ENCODE peak calls at places on chromosomes 12 and 14, in four cellular contexts. K is posterior vena cava; G is mucosa of descending colon; V is activated gamma-delta T cell treated with anti-CD3 and anti-CD28 coated beads, Interleukin-2, amount 50 U/mL, for 16 hours. C is an unnamed sample.

GRCh38 chr14:91315844-91316267 is 71.4 kb upstream of the GPR68 start:
- DNase-seq in K (no peak), G (peak; percentile 58), V (peak; percentile 77), C (peak; percentile 91)

GRCh38 chr12:14395059-14395778 is 29.7 kb downstream of the ATF7IP start:
- DNase-seq in K (no peak), G (no peak), V (no peak), C (no peak)

GRCh38 chr14:100012478-100012925 is 52.7 kb upstream of the EVL start:
- DNase-seq in K (no peak), G (no peak), V (no peak), C (no peak)

GRCh38 chr14:89615421-89615820 is 198.4 kb upstream of the FOXN3 start:
- DNase-seq in K (no peak), G (no peak), V (no peak), C (no peak)

GRCh38 chr14:93103392-93104080 is 12.2 kb downstream of the ITPK1 start:
- DNase-seq in K (no peak), G (peak; percentile 78), V (peak; percentile 50), C (peak; percentile 34)

GRCh38 chr12:49698619-49699545 is 8.3 kb downstream of the FMNL3 start:
- DNase-seq in K (no peak), G (no peak), V (peak; percentile 25), C (peak; percentile 84)

GRCh38 chr12:76685246-76685678 is 78.7 kb upstream of the ZDHHC17 start:
- DNase-seq in K (no peak), G (peak; percentile 27), V (no peak), C (no peak)

GRCh38 chr12:47979686-47980085 is 16.3 kb downstream of the TMEM106C start:
- DNase-seq in K (peak; percentile 64), G (peak; percentile 16), V (no peak), C (no peak)

C was measured in stimulated activated naive B cell treated with anti-CD40 and anti-IgM and Interleukin-4, amounts not matched to agents 10 μg/mL and 1 μg/mL and 100 μg/mL, for 72 hours.